ENCODE peak calls at places on chromosomes 6 and 20, in six cellular contexts. U is IMR-90, J is neuronal stem cell, F is trophoblast cell, G is H9, T is H1. H is an unnamed sample. For H3K9me3, the result is how much of the 10 kb centered on the place peaks cover.

GRCh38 chr20:3739054-3739925 is 6.8 kb downstream of the HSPA12B start:
- DNase-seq in T (no peak), G (peak), U (no peak), J (no peak), F (no peak), H (no peak)

GRCh38 chr6:138499303-138499991 is at the start of gene NHSL1:
- DNase-seq in J (peak), F (no peak), U (peak), G (no peak), T (no peak), H (peak)

GRCh38 chr20:17374086-17374485 is 147.2 kb downstream of the PCSK2 start:
- DNase-seq in F (no peak), J (no peak), G (no peak), T (no peak), U (no peak), H (no peak)

GRCh38 chr6:33696538-33697518 is 14.7 kb downstream of the UQCC2 start:
- DNase-seq in F (no peak), U (peak), G (peak), T (no peak), J (no peak), H (peak)

GRCh38 chr20:6632187-6632586 is 135.3 kb upstream of the BMP2 start:
- DNase-seq in J (no peak), F (no peak), U (no peak), G (no peak), T (no peak), H (peak)

GRCh38 chr6:130760006-130760405 is 67.2 kb upstream of the SMLR1 start:
- DNase-seq in U (peak), F (peak), G (peak), J (peak), T (no peak), H (peak)

GRCh38 chr20:38338849-38339520 is 7.3 kb upstream of the LBP start:
- DNase-seq in F (no peak), J (no peak), T (peak), U (no peak), G (peak), H (peak)

GRCh38 chr6:158474961-158475343 is 84.9 kb upstream of the TMEM181 start:
- DNase-seq in G (no peak), F (no peak), U (peak), J (no peak), T (no peak), H (peak)

GRCh38 chr20:9889270-9889981 is 50.5 kb upstream of the PAK5 start:
- DNase-seq in J (no peak), F (no peak), U (no peak), G (no peak), T (no peak), H (no peak)

GRCh38 chr6:27605401-27606342 is 132.8 kb upstream of the ZNF184 start:
- DNase-seq in F (peak), G (peak), T (peak), U (peak), J (peak), H (peak)

GRCh38 chr20:58179432-58180099 is 48.9 kb downstream of the ANKRD60 start:
- DNase-seq in F (peak), J (peak), G (peak), T (peak), U (no peak), H (peak)

GRCh38 chr6:142746524-142746923 is 198.5 kb downstream of the HIVEP2 start:
- DNase-seq in T (no peak), F (no peak), U (peak), G (peak), J (peak), H (peak)

GRCh38 chr6:129498950-129499870 is 210.8 kb downstream of the ARHGAP18 start:
- DNase-seq in F (no peak), U (peak), T (no peak), G (no peak), J (peak), H (peak)
- H3K9ac ChIP-seq in F (no peak), U (no peak), T (no peak), G (no peak), J (no peak), H (peak)

GRCh38 chr20:32514760-32515159 is 70.4 kb downstream of the NOL4L start:
- DNase-seq in G (no peak), T (no peak), F (no peak), J (no peak), U (no peak), H (no peak)
- H3K23ac ChIP-seq in G (no peak), T (no peak), F (no peak), J (no peak), U (no peak), H (no peak)

GRCh38 chr20:29742699-29743100 is 1514.8 kb upstream of the DEFB115 start:
- DNase-seq in J (no peak), F (no peak), T (no peak), G (no peak), U (no peak), H (no peak)

GRCh38 chr20:29741894-29742698 is 1515.4 kb upstream of the DEFB115 start:
- DNase-seq in U (no peak), T (no peak), F (no peak), G (no peak), J (no peak), H (no peak)

GRCh38 chr20:29740601-29740950 is 1516.9 kb upstream of the DEFB115 start:
- DNase-seq in U (no peak), T (no peak), J (no peak), G (no peak), F (no peak), H (no peak)

GRCh38 chr20:29740951-29741593 is 1516.4 kb upstream of the DEFB115 start:
- DNase-seq in U (no peak), F (no peak), J (no peak), T (no peak), G (no peak), H (no peak)

DNA sequence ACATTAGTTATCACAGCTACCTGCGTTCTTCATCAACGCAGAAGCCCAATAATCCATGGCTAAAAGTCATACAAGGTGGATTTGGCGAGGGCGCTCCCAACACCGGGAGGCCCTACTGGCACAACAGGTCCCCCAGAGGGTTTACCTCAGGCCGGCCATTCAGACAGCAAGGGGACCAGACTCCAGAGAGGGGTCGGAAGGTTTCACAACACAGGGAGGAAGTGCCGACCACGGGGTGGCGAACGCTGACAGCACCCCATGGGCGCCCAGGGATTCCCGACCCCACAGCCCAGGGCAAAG is 1515.9 kb upstream of the DEFB115 start:
- DNase-seq in U (no peak), T (no peak), F (no peak), G (no peak), J (no peak), H (no peak)
- H3K9me3 ChIP-seq in U (under half), T (under half), F (under half), G (under half), J (under half), H (under half)

GRCh38 chr6:170294813-170295518 is 4.1 kb upstream of the DLL1 start:
- DNase-seq in F (no peak), J (no peak), G (no peak), U (no peak), T (no peak), H (no peak)

GRCh38 chr6:170293881-170294755 is 3.2 kb upstream of the DLL1 start:
- DNase-seq in U (no peak), F (no peak), J (peak), G (no peak), T (no peak), H (no peak)

GRCh38 chr6:170296746-170297576 is 6.1 kb upstream of the DLL1 start:
- DNase-seq in U (no peak), F (no peak), T (no peak), J (peak), G (no peak), H (no peak)

GRCh38 chr6:170296423-170296745 is 5.5 kb upstream of the DLL1 start:
- DNase-seq in J (no peak), T (no peak), F (no peak), U (no peak), G (no peak), H (no peak)

DNA sequence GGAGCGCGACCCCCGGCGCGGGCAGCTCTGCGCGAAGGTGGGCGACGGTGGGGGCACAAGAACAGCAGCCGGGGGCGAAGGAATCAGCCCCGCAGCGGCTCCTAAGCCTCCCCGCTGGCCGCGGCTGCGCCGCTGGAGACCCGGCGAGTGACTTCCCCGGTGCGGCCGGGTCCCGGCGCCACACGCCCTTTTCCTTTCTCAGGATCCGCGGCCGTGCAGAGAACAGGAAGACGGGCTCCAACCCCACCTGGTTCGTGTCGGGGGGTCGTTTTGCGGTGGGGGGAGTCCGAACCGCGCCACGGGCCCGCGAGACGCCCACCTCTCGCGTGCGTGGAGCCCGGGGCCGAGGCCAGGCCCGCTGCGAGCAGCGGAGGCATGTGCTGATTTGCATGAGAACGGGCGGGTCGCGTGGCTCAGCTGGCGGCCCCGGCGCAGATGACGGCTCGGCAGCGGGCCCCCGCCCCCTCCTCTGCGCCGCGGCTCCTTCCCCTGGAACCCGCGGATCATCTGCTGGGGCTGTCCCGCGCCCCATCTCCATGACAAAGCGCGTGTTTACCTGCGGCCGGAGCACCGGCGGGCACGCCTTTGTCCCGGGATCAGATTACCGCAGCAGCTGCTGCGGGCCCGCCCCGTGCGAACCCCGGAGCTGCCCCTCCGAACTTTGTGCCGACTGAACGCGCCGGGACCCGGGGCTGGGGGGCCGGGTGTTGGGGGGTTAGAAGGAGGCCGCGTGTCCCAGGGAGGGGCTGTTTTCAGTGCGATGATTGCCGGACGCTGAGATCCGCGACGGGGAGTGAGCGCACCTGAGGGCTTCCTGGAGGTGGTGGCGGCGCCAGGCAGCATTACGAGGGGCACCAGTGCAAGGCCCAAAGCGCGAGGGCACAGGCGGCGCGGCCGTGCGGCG is 4.9 kb upstream of the DLL1 start:
- DNase-seq in T (peak), G (peak), J (peak), U (no peak), F (no peak), H (no peak)
- H3K9ac ChIP-seq in T (no peak), G (no peak), J (peak), U (no peak), F (no peak), H (peak)

GRCh38 chr6:149451361-149452061 is 33.3 kb downstream of the ZC3H12D start:
- DNase-seq in G (no peak), F (no peak), U (no peak), T (no peak), J (no peak), H (no peak)

GRCh38 chr6:149449831-149450678 is 34.8 kb downstream of the ZC3H12D start:
- DNase-seq in J (no peak), U (no peak), T (no peak), G (no peak), F (no peak), H (no peak)

GRCh38 chr6:149452062-149452939 is 32.5 kb downstream of the ZC3H12D start:
- DNase-seq in U (no peak), T (no peak), G (no peak), J (no peak), F (no peak), H (no peak)

GRCh38 chr6:149449054-149449453 is 35.8 kb downstream of the ZC3H12D start:
- DNase-seq in F (no peak), T (no peak), J (no peak), G (no peak), U (no peak), H (no peak)

DNA sequence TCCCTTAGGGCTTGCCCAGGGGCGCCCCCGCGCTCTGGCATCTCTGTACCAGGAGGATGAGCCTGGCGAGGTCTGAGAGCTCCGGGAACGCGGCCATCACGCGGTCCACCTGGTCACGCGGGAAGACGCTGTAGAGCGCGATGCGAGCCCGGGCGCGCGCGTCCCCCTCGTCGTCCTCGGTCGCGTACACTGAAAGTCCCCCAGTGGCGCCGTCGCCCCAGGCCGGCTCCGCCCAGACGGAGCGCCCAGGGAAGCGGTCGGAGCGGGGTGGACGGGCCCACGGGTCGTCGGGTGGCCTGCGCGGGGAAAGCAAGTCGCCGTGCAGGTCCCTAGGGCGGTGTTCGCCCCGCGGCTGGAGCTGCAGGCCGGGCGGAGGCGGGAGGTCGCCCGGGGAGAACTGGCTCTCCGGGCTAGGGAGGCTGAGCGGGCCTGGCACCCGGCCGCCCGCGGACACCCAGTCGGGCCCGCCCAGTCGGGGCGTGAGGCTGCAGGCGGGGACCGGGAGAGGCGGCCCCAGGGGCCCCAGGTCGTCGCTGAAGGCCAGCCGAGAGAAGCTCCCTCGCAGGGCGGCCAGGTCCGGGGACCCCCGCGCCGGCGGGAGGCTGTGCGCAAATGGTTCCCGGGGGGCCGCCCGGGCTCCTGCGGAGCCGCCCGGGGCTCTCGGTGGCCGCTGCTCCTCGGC is 34.0 kb downstream of the ZC3H12D start:
- DNase-seq in U (no peak), T (no peak), G (no peak), J (no peak), F (no peak), H (no peak)
- H3K23ac ChIP-seq in U (no peak), T (no peak), G (no peak), J (peak), F (no peak), H (no peak)

DNA sequence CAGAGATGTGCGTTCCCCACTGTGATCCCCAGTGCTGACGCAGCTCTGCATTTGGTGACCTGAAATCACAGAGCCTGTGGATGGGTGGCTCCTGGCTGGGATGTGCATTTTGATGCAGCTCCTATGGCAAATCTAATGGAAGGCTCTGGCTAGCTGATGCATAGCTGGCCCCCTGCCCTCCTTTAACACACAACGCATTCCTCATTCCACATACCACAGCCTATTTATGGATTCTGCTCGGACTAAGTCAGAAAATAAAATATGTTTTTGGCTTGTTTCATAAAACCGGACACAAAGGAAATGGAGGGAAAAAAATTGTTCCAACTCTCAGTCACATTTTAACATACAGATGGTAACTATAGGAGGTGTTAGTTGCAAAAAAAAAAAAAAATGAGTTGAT is 215.2 kb downstream of the HDGFL1 start:
- DNase-seq in U (peak), G (no peak), J (no peak), F (no peak), T (no peak), H (no peak)
- H3K9me3 ChIP-seq in U (under half), G (under half), J (under half), F (under half), T (under half), H (under half)